ENCODE peak calls at places on chromosomes 3 and 15, in five cellular contexts. V, X, G, D and W are unnamed samples.

GRCh38 chr3:155782390-155782953 is 23.6 kb downstream of the C3orf33 start:
- DNase-seq in X (no peak), D (no peak), V (no peak), G (no peak), W (no peak)

GRCh38 chr3:17740703-17741102 is 1.7 kb downstream of the TBC1D5 start:
- DNase-seq in V (peak), X (peak), G (peak), D (peak), W (no peak)

GRCh38 chr3:32791833-32792232 is 26.0 kb upstream of the TRIM71 start:
- DNase-seq in G (no peak), D (no peak), V (no peak), X (no peak), W (no peak)

GRCh38 chr15:98568382-98569017 is 79.8 kb upstream of the IGF1R start:
- DNase-seq in V (no peak), X (peak), G (no peak), D (peak), W (no peak)

GRCh38 chr3:17939157-17939556 is 196.7 kb upstream of the TBC1D5 start:
- DNase-seq in X (no peak), D (no peak), V (no peak), G (no peak), W (no peak)

GRCh38 chr3:180804871-180805430 is 107.5 kb upstream of the FXR1 start:
- DNase-seq in X (peak), D (no peak), V (peak), G (peak), W (peak)

GRCh38 chr3:11774296-11774877 is 72.3 kb downstream of the TAMM41 start:
- DNase-seq in V (peak), X (peak), G (peak), D (peak), W (peak)

GRCh38 chr3:141485578-141486415 is 1.0 kb upstream of the RASA2 start:
- DNase-seq in X (peak), D (peak), V (peak), G (peak), W (peak)

GRCh38 chr3:101262393-101263240 is 57.8 kb downstream of the IMPG2 start:
- DNase-seq in D (no peak), G (no peak), V (no peak), X (no peak), W (no peak)

DNA sequence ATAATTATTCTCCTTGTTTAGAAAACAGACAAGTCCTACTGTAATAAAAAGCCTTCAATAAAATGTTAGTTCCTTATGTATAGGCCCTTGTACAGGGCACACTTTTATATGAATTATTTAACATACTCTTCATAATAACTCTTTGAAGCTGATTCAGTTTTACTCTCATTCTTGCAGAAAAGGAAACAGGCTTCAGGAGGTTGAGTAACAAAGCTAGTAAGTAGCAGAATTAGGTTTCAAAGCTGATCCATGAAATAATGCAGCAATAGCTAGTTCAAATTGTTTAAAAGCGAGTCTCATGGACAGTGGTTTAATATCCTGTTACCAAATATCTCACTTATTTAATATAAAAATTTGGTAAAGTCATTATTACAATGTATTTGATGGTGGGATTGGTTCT is 25.0 kb downstream of the TCF12 start:
- DNase-seq in V (no peak), X (no peak), D (no peak), G (peak), W (no peak)
- H2BK5ac ChIP-seq in V (no peak), X (no peak), D (no peak), G (no peak), W (no peak)

GRCh38 chr15:76932090-76932966 is 779 bp downstream of the RCN2 start:
- DNase-seq in X (peak), D (peak), V (peak), G (peak), W (no peak)
- H4K8ac ChIP-seq in X (peak), D (peak), V (no peak), G (peak), W (no peak)

DNA sequence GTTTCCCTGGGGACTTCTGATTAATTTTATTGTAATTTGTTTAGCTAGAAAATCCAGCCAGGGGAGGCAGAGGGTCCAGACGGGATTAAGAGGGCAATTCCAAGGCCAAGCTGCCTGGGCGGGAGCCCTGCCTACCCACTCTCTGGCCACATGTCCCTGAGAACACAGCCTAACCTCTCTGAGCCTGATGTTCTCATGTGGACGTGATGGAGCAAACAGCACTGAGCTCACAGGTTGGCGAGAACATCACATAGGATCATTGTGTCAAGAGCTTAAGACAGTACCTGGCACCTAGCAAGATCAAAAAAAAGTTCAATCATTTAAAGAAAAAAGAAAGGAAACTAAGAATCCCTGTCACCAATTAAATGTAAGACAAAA is 1.0 kb downstream of the LRRC2 start:
- DNase-seq in X (no peak), V (no peak), D (no peak), G (no peak), W (no peak)
- H2BK5ac ChIP-seq in X (no peak), V (peak), D (no peak), G (peak), W (no peak)

GRCh38 chr3:123634149-123635051 is 49.5 kb upstream of the HACD2 start:
- DNase-seq in V (peak), D (no peak), X (no peak), G (peak), W (no peak)
- H4K8ac ChIP-seq in V (no peak), D (no peak), X (peak), G (peak), W (no peak)

GRCh38 chr3:22012471-22012870 is 261.5 kb upstream of the ZNF385D start:
- DNase-seq in D (peak), X (peak), V (peak), G (no peak), W (no peak)
- H2BK5ac ChIP-seq in D (no peak), X (no peak), V (no peak), G (no peak), W (no peak)

GRCh38 chr3:124266517-124266916 is 274.6 kb upstream of the ROPN1 start:
- DNase-seq in X (no peak), G (no peak), V (peak), D (peak), W (no peak)
- H4K8ac ChIP-seq in X (no peak), G (no peak), V (no peak), D (no peak), W (no peak)

GRCh38 chr15:67091073-67091965 is 25.9 kb downstream of the SMAD3 start:
- DNase-seq in G (peak), V (no peak), X (peak), D (no peak), W (no peak)
- H2BK5ac ChIP-seq in G (peak), V (no peak), X (no peak), D (no peak), W (no peak)

GRCh38 chr3:133820129-133820528 is 14.5 kb downstream of the SRPRB start:
- DNase-seq in X (no peak), G (no peak), V (no peak), D (no peak), W (no peak)
- H4K8ac ChIP-seq in X (no peak), G (no peak), V (no peak), D (no peak), W (no peak)

GRCh38 chr15:90840954-90841353 is 27.4 kb upstream of the FURIN start:
- DNase-seq in D (peak), V (no peak), G (no peak), X (peak), W (no peak)
- H2BK5ac ChIP-seq in D (no peak), V (no peak), G (no peak), X (no peak), W (no peak)